ENCODE peak calls at places on chromosomes 13 and 19, in nine cellular contexts. L is cardiac fibroblast; I is right atrium auricular region; H is AG04449; O is CD8-positive, alpha-beta T cell; F is lung; E is tibial artery; X is A549; W is colonic mucosa. Y is an unnamed sample.

GRCh38 chr13:110236831-110237261 is 70.1 kb downstream of the COL4A1 start:
- DNase-seq in L (no peak), I (no peak), H (no peak), O (no peak), F (no peak), E (peak; percentile 72), X (no peak), W (no peak), Y (no peak)

GRCh38 chr13:114236224-114236623 is 1.5 kb downstream of the CDC16 start:
- DNase-seq in L (no peak), I (no peak), H (no peak), O (no peak), F (no peak), E (no peak), X (no peak), W (no peak), Y (no peak)

GRCh38 chr13:22517544-22517943 is 663.2 kb upstream of the SGCG start:
- DNase-seq in L (no peak), I (no peak), H (no peak), O (no peak), F (peak; percentile 32), E (no peak), X (no peak), W (no peak), Y (no peak)

GRCh38 chr19:10143700-10144099 is 24.0 kb upstream of the EIF3G start:
- DNase-seq in L (no peak), I (no peak), H (no peak), O (no peak), F (no peak), E (no peak), X (no peak), W (no peak), Y (no peak)

GRCh38 chr13:98599502-98600328 is 22.8 kb upstream of the STK24 start:
- DNase-seq in L (no peak), I (no peak), H (no peak), O (no peak), F (no peak), E (no peak), X (peak; percentile 9), W (no peak), Y (no peak)

GRCh38 chr19:29678484-29679106 is 13.3 kb downstream of the PLEKHF1 start:
- DNase-seq in L (no peak), I (peak; percentile 80), H (no peak), O (no peak), F (no peak), E (peak; percentile 86), X (no peak), W (no peak), Y (peak; percentile 54)

GRCh38 chr19:48044561-48044960 is 682 bp upstream of the CABP5 start:
- DNase-seq in L (no peak), I (no peak), H (no peak), O (no peak), F (no peak), E (no peak), X (no peak), W (no peak), Y (no peak)

GRCh38 chr19:47417746-47418594 is 1.4 kb downstream of the MEIS3 start:
- DNase-seq in L (peak; percentile 21), I (no peak), H (no peak), O (no peak), F (no peak), E (no peak), X (no peak), W (no peak), Y (no peak)

GRCh38 chr19:28292822-28293500 is 920.0 kb downstream of the UQCRFS1 start:
- DNase-seq in L (no peak), I (no peak), H (no peak), O (no peak), F (no peak), E (no peak), X (no peak), W (no peak), Y (no peak)

GRCh38 chr19:18809149-18809978 is 18.3 kb upstream of the COMP start:
- DNase-seq in L (peak; percentile 88), I (peak; percentile 92), H (peak; percentile 19), O (no peak), F (peak; percentile 65), E (peak; percentile 85), X (no peak), W (peak; percentile 38), Y (peak; percentile 89)

GRCh38 chr13:85298387-85298924 is 500.8 kb downstream of the SLITRK6 start:
- DNase-seq in L (no peak), I (no peak), H (no peak), O (no peak), F (no peak), E (no peak), X (no peak), W (no peak), Y (no peak)

GRCh38 chr13:113622791-113623490 is 35.1 kb downstream of the ATP4B start:
- DNase-seq in L (no peak), I (no peak), H (no peak), O (no peak), F (no peak), E (no peak), X (no peak), W (no peak), Y (no peak)

GRCh38 chr19:48469056-48469881 is at the start of gene CYTH2:
- DNase-seq in L (peak; percentile 100), I (peak; percentile 100), H (peak; percentile 100), O (peak; percentile 99), F (peak; percentile 100), E (peak; percentile 100), X (peak; percentile 100), W (peak; percentile 100), Y (peak; percentile 100)

GRCh38 chr19:9178901-9179300 is at the start of gene OR7D2:
- DNase-seq in L (peak; percentile 14), I (no peak), H (no peak), O (no peak), F (no peak), E (no peak), X (no peak), W (no peak), Y (no peak)

GRCh38 chr13:110561335-110562033 is at the start of gene RAB20:
- DNase-seq in L (peak; percentile 82), I (peak; percentile 90), H (no peak), O (no peak), F (peak; percentile 92), E (peak; percentile 90), X (peak; percentile 50), W (peak; percentile 95), Y (peak; percentile 71)

GRCh38 chr13:33524086-33524485 is 238.5 kb upstream of the STARD13 start:
- DNase-seq in L (peak; percentile 93), I (no peak), H (peak; percentile 77), O (no peak), F (no peak), E (no peak), X (no peak), W (no peak), Y (peak; percentile 89)

GRCh38 chr13:67383358-67383757 is 153.2 kb upstream of the PCDH9 start:
- DNase-seq in L (peak; percentile 79), I (no peak), H (no peak), O (no peak), F (no peak), E (no peak), X (peak; percentile 29), W (no peak), Y (peak; percentile 77)

GRCh38 chr13:20867408-20867807 is 35.1 kb downstream of the XPO4 start:
- DNase-seq in L (no peak), I (no peak), H (no peak), O (no peak), F (no peak), E (no peak), X (no peak), W (no peak), Y (no peak)

GRCh38 chr13:20870829-20871228 is 31.7 kb downstream of the XPO4 start:
- DNase-seq in L (no peak), I (no peak), H (no peak), O (no peak), F (no peak), E (no peak), X (no peak), W (no peak), Y (no peak)

GRCh38 chr13:20873348-20873747 is 29.2 kb downstream of the XPO4 start:
- DNase-seq in L (peak; percentile 52), I (no peak), H (no peak), O (no peak), F (no peak), E (no peak), X (no peak), W (no peak), Y (peak; percentile 76)

GRCh38 chr13:20869540-20869939 is 33.0 kb downstream of the XPO4 start:
- DNase-seq in L (peak; percentile 28), I (no peak), H (no peak), O (no peak), F (no peak), E (no peak), X (no peak), W (no peak), Y (peak; percentile 17)
- TF ChIP-seq CTCF in L (no peak), I (no peak), H (no peak), O (no peak), F (no peak), E (no peak), X (no peak), W (no peak), Y (no peak)

DNA sequence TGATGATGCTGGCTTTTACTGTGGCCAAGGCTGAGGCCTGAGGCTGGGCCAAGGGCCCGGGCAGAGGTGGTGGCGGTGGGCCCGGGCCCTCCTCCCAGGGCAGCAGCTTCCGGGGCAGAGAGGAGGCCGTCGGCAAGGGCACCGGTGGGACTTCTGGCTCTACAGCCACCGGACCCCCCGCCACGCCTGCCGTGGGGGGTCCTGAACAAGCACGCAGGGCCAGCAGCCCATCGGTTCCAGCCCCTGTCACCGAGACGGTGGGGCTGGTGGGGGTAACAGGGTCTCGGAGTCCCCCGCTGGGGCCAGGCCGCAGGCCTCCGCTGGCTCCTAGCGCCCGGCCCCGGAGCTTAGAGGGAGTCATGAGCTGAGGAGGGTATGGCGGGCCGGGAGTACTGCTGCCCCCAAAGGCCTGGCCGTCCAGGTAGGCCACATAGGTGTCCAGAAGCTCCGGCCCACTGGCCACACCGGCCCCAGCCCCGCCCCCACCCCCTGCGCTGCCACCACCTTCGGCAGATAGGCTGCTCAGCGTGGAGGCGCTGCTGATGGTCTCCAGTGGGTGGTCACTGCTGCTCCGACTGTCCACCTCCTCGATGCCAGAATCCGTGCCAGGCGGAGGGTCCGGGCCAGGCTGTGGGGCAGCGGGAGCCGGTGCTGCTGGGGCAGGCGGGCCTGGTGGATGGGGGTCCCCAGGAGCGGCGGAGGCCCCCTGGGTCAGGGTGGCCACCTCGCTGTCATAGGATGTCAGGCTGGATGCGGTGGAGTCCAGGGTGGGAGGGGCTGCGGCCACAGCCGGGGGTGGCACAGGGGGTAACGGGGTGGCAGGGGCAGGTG is 17.3 kb downstream of the C19orf81 start:
- DNase-seq in L (no peak), I (no peak), H (no peak), O (no peak), F (no peak), E (no peak), X (no peak), W (no peak), Y (no peak)
- H3K4me3 ChIP-seq in L (no peak overlapping the region), I (no peak overlapping the region), H (no peak overlapping the region), O (no peak overlapping the region), F (no peak overlapping the region), E (no peak overlapping the region), X (no peak overlapping the region), W (no peak overlapping the region), Y (no peak overlapping the region)

GRCh38 chr13:51912091-51912490 is 50.3 kb downstream of the CCDC70 start:
- DNase-seq in L (no peak), I (no peak), H (no peak), O (no peak), F (no peak), E (no peak), X (no peak), W (no peak), Y (no peak)
- TF ChIP-seq CTCF in L (no peak), I (no peak), H (no peak), O (no peak), F (no peak), E (no peak), X (no peak), W (no peak), Y (no peak)

GRCh38 chr19:38033658-38034150 is 126.7 kb downstream of the SIPA1L3 start:
- DNase-seq in L (peak; percentile 27), I (no peak), H (no peak), O (no peak), F (no peak), E (no peak), X (no peak), W (no peak), Y (no peak)
- H3K4me3 ChIP-seq in L (no peak overlapping the region), I (no peak overlapping the region), H (no peak overlapping the region), O (no peak overlapping the region), F (no peak overlapping the region), E (no peak overlapping the region), X (no peak overlapping the region), W (no peak overlapping the region), Y (no peak overlapping the region)

Y was measured in fibroblast of mammary gland.